ENCODE peak calls at places on chromosomes 13 and 19, in five cellular contexts. W is H1, K is hepatocyte, L is transverse colon, M is heart left ventricle. N is an unnamed sample.

GRCh38 chr19:56097776-56098175 is 23.3 kb downstream of the ZNF787 start:
- DNase-seq in W (no peak), K (no peak), M (no peak), L (no peak), N (no peak)

GRCh38 chr19:11560404-11560988 is 1.5 kb upstream of the ELOF1 start:
- DNase-seq in W (no peak), M (no peak), K (peak), L (peak), N (no peak)

GRCh38 chr13:98301721-98302120 is 124.7 kb upstream of the RNF113B start:
- DNase-seq in W (no peak), K (peak), M (no peak), L (no peak), N (no peak)

GRCh38 chr13:55728229-55728628 is 1412.5 kb upstream of the PRR20A start:
- DNase-seq in L (no peak), W (no peak), M (no peak), K (no peak), N (no peak)

GRCh38 chr19:3142938-3143337 is 7.1 kb downstream of the GNA15 start:
- DNase-seq in M (no peak), K (no peak), L (no peak), W (no peak), N (no peak)

GRCh38 chr19:51015691-51016267 is 3.7 kb downstream of the KLK10 start:
- DNase-seq in W (no peak), M (no peak), L (no peak), K (no peak), N (no peak)

GRCh38 chr19:29623726-29624488 is 17.8 kb downstream of the POP4 start:
- DNase-seq in W (no peak), K (no peak), M (no peak), L (peak), N (no peak)

GRCh38 chr19:17754634-17755532 is 3.6 kb downstream of the FCHO1 start:
- DNase-seq in L (no peak), M (no peak), W (no peak), K (no peak), N (no peak)

GRCh38 chr13:83731113-83731512 is 151.2 kb downstream of the SLITRK1 start:
- DNase-seq in M (no peak), K (no peak), L (no peak), W (no peak), N (no peak)

GRCh38 chr13:35485451-35485850 is 9.0 kb upstream of the MAB21L1 start:
- DNase-seq in K (no peak), M (no peak), L (no peak), W (no peak), N (no peak)

GRCh38 chr13:32153056-32153455 is 121.5 kb downstream of the FRY start:
- DNase-seq in L (no peak), M (no peak), K (no peak), W (no peak), N (no peak)

GRCh38 chr13:30446122-30446500 is 19.6 kb downstream of the HMGB1 start:
- DNase-seq in W (no peak), K (no peak), L (no peak), M (no peak), N (no peak)

GRCh38 chr19:50624949-50625600 is 14.6 kb downstream of the SYT3 start:
- DNase-seq in M (no peak), K (no peak), L (no peak), W (no peak), N (no peak)

GRCh38 chr13:27556109-27556508 is 64.2 kb downstream of the LNX2 start:
- DNase-seq in M (peak), K (no peak), W (no peak), L (no peak), N (no peak)

GRCh38 chr13:94858856-94859811 is 146.8 kb upstream of the SOX21 start:
- DNase-seq in W (no peak), K (peak), L (peak), M (peak), N (no peak)

GRCh38 chr19:12766051-12766521 is 9.3 kb downstream of the HOOK2 start:
- DNase-seq in W (no peak), L (peak), K (peak), M (peak), N (no peak)

GRCh38 chr13:93286047-93286446 is 59.4 kb downstream of the GPC6 start:
- DNase-seq in K (no peak), W (no peak), L (no peak), M (no peak), N (no peak)

GRCh38 chr13:36282818-36283432 is 14.7 kb downstream of the CCDC169 start:
- DNase-seq in K (peak), L (no peak), W (no peak), M (no peak), N (no peak)

GRCh38 chr19:40754611-40755247 is 3.7 kb downstream of the SNRPA start:
- DNase-seq in L (peak), W (no peak), M (no peak), K (peak), N (no peak)

GRCh38 chr19:4969772-4970531 is 1.0 kb downstream of the KDM4B start:
- DNase-seq in K (no peak), W (no peak), M (no peak), L (no peak), N (no peak)

GRCh38 chr19:4970558-4971423 is 1.9 kb downstream of the KDM4B start:
- DNase-seq in W (no peak), M (no peak), L (peak), K (no peak), N (no peak)

GRCh38 chr19:4967738-4968461 is 1.0 kb upstream of the KDM4B start:
- DNase-seq in L (no peak), M (no peak), K (no peak), W (no peak), N (no peak)

GRCh38 chr19:4968462-4969291 is at the start of gene KDM4B:
- DNase-seq in L (peak), M (peak), K (peak), W (peak), N (peak)

DNA sequence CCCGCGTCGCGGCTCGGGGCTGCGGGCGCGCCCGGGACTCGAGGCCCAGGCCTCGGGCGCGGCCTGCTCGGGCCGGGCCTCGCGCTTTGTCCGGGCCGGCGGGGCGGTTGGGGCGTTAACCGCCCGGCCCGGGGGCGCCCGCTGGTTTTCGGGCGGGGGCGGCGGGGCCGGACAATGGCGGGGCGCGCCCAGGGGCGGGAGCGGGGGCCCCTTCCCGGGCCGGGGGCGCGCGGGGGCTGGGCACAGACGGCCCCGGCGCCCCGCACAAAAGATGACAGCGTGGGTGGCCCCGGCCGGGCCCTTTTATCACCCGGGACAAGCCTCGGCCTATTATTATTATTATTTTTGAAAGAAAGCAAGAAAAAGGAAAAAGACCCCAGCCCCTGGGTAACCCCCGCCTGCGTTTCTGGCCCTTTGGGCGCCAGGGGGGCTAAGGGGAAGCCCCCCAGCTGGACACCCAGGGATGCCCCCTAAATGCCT is 419 bp downstream of the KDM4B start:
- DNase-seq in K (no peak), L (no peak), M (no peak), W (no peak), N (no peak)
- H3K27ac ChIP-seq in K (peak), L (peak), M (peak), W (no peak), N (no peak)

GRCh38 chr13:51394724-51395123 is 55.2 kb downstream of the SERPINE3 start:
- DNase-seq in W (no peak), L (no peak), K (no peak), M (no peak), N (no peak)

GRCh38 chr13:51396352-51396751 is 56.5 kb downstream of the INTS6 start:
- DNase-seq in W (no peak), K (no peak), M (no peak), L (no peak), N (no peak)

DNA sequence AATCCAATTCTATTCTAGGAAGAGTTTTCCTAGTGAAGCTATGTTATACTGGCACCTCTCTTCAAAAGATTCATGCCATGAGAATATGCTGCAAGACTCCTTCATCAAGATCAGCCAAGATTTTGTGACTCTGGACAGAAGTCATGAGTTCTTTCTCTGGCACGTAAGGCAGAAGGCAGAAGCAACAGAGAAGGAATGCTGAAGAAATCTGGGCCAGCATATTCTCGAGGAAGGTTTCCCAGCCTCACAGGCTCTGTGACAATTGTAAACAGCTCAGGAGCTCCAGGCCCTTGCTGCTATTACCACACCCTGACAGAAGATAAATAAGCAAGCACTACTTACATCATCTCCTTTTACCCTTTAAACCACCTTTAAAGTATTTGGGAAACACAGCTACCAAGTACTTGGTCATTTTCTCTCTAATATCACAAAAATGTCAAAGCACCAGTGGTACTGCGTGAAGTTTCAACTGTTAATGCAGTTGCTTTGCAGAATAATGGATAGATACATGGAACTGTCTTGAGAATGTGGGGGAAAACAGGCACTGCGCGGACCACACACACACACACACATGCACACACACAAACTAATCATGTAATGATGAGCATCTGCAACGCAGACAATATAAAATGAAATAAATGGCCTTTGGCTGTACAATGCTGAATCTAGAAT is 55.4 kb downstream of the INTS6 start:
- DNase-seq in W (no peak), L (peak), K (peak), M (no peak), N (no peak)
- H3K27ac ChIP-seq in W (no peak), L (peak), K (peak), M (peak), N (no peak)

GRCh38 chr19:2051771-2052704 is 994 bp upstream of the MKNK2 start:
- DNase-seq in L (peak), K (peak), W (no peak), M (peak), N (no peak)
- H3K27ac ChIP-seq in L (peak), K (peak), W (peak), M (peak), N (no peak)

GRCh38 chr19:36573020-36573947 is at the start of gene ZNF529:
- DNase-seq in K (peak), W (peak), M (peak), L (peak), N (peak)

GRCh38 chr19:36572593-36573019 is 486 bp downstream of the ZNF529 start:
- DNase-seq in L (no peak), M (no peak), K (no peak), W (no peak), N (no peak)

GRCh38 chr19:36577271-36577996 is 4.3 kb upstream of the ZNF529 start:
- DNase-seq in K (no peak), M (no peak), W (no peak), L (no peak), N (no peak)

GRCh38 chr19:36573948-36574726 is 1.0 kb upstream of the ZNF529 start:
- DNase-seq in L (peak), M (no peak), K (peak), W (no peak), N (no peak)

DNA sequence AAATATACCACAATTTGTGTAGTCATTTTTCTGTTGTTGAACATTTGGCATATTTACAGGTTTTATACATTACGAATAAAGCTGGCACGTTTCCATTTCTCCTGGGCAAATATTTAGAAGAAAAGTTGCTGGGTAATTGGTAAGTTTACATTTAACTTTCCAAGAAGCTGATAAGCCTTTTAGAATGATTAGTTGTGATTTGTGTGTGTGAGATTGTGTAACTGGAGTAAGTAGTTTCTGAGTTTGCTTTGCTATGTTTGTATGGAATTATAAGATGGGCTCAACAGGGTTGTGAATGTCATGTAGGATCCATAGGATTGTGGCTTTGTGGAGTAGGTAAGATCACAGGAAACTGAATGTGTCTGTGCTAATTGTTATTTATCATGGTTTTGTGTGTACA is 1.7 kb upstream of the ZNF529 start:
- DNase-seq in K (no peak), L (no peak), M (no peak), W (no peak), N (no peak)
- H3K27ac ChIP-seq in K (peak), L (no peak), M (no peak), W (no peak), N (no peak)

GRCh38 chr13:91359071-91359470 is 11.6 kb downstream of the MIR17HG start:
- DNase-seq in W (no peak), L (no peak), K (no peak), M (no peak), N (no peak)
- H3K27ac ChIP-seq in W (no peak), L (no peak), K (no peak), M (no peak), N (no peak)

N was measured in iPS DF 6.9.